ENCODE peak calls at places on chromosome 4, in nine cellular contexts. W is esophagus muscularis mucosa, O is stomach, R is spleen, T is breast epithelium, P is HCT116, F is K562, K is H1, M is endothelial cell of umbilical vein. J is an unnamed sample. For H3K4me1, the result is how much of the 10 kb centered on the place peaks cover.

GRCh38 chr4:33184684-33185083 is 2464.5 kb downstream of the PCDH7 start:
- DNase-seq in P (no peak), O (no peak), F (no peak), K (no peak), R (no peak), W (no peak), T (no peak), M (no peak), J (no peak)

GRCh38 chr4:107349266-107349665 is 313.2 kb upstream of the DKK2 start:
- DNase-seq in R (no peak), O (no peak), K (no peak), M (no peak), P (no peak), T (no peak), W (no peak), F (no peak), J (no peak)

GRCh38 chr4:82744284-82744963 is 54.2 kb downstream of the SCD5 start:
- DNase-seq in R (no peak), W (no peak), M (no peak), T (no peak), O (peak), F (no peak), P (no peak), K (no peak), J (no peak)

GRCh38 chr4:156931267-156931666 is 40.3 kb downstream of the PDGFC start:
- DNase-seq in F (no peak), T (no peak), O (no peak), W (no peak), M (peak), P (peak), K (no peak), R (no peak), J (no peak)

GRCh38 chr4:37976991-37977470 is 16.8 kb downstream of the PTTG2 start:
- DNase-seq in T (peak), P (peak), M (peak), W (peak), F (peak), K (peak), R (peak), O (peak), J (peak)

GRCh38 chr4:111748157-111748556 is 397.1 kb upstream of the FAM241A start:
- DNase-seq in F (no peak), M (no peak), O (no peak), W (no peak), T (no peak), K (peak), P (no peak), R (no peak), J (no peak)

GRCh38 chr4:36823199-36823967 is 421.2 kb upstream of the NWD2 start:
- DNase-seq in P (no peak), O (no peak), K (no peak), R (peak), M (no peak), T (no peak), F (no peak), W (no peak), J (no peak)

GRCh38 chr4:186015212-186015817 is 53.6 kb upstream of the TLR3 start:
- DNase-seq in K (no peak), T (no peak), O (no peak), W (peak), M (no peak), F (no peak), R (no peak), P (no peak), J (no peak)

GRCh38 chr4:3302164-3302785 is 9.5 kb downstream of the RGS12 start:
- DNase-seq in K (no peak), P (no peak), O (peak), W (no peak), F (no peak), R (peak), T (peak), M (peak), J (peak)

GRCh38 chr4:121096174-121096573 is 23.8 kb upstream of the NDNF start:
- DNase-seq in O (no peak), K (no peak), T (no peak), W (no peak), M (no peak), R (no peak), P (no peak), F (no peak), J (no peak)

GRCh38 chr4:189022441-189023035 is 883.3 kb downstream of the TRIML1 start:
- DNase-seq in W (no peak), F (no peak), T (no peak), K (no peak), M (no peak), P (no peak), O (no peak), R (no peak), J (no peak)

GRCh38 chr4:17578482-17578891 is 1.5 kb downstream of the LAP3 start:
- DNase-seq in W (no peak), R (no peak), P (no peak), F (no peak), K (no peak), T (no peak), O (no peak), M (peak), J (no peak)

GRCh38 chr4:38381788-38382187 is 282.2 kb upstream of the KLF3 start:
- DNase-seq in T (no peak), R (no peak), W (peak), K (no peak), P (no peak), M (no peak), O (no peak), F (no peak), J (peak)

GRCh38 chr4:6372649-6373525 is 99.5 kb downstream of the PPP2R2C start:
- DNase-seq in R (no peak), O (no peak), W (no peak), T (no peak), K (no peak), F (peak), P (peak), M (peak), J (no peak)

GRCh38 chr4:185874516-185875230 is 62.7 kb upstream of the SORBS2 start:
- DNase-seq in K (no peak), O (no peak), P (no peak), M (peak), F (no peak), R (no peak), W (no peak), T (no peak), J (no peak)

GRCh38 chr4:163484906-163485305 is 9.6 kb upstream of the TMA16 start:
- DNase-seq in F (peak), O (peak), M (peak), R (no peak), W (no peak), P (peak), T (no peak), K (peak), J (no peak)

GRCh38 chr4:186400676-186401075 is 134.7 kb downstream of the F11 start:
- DNase-seq in O (no peak), M (no peak), P (no peak), T (no peak), R (no peak), K (no peak), W (no peak), F (no peak), J (no peak)

GRCh38 chr4:94623507-94623906 is 134.2 kb upstream of the BMPR1B start:
- DNase-seq in T (no peak), W (no peak), M (no peak), R (no peak), P (no peak), F (no peak), K (no peak), O (no peak), J (no peak)

GRCh38 chr4:169404959-169405358 is 134.2 kb upstream of the SH3RF1 start:
- DNase-seq in F (no peak), O (no peak), W (no peak), R (no peak), M (peak), P (no peak), T (no peak), K (no peak), J (no peak)

GRCh38 chr4:81490761-81491160 is 19.1 kb upstream of the RASGEF1B start:
- DNase-seq in M (no peak), T (no peak), F (no peak), W (no peak), R (no peak), K (no peak), P (no peak), O (no peak), J (no peak)

GRCh38 chr4:126807132-126807531 is 825.6 kb upstream of the INTU start:
- DNase-seq in R (no peak), M (no peak), T (no peak), K (no peak), F (no peak), P (no peak), W (no peak), O (no peak), J (no peak)

GRCh38 chr4:85500110-85500867 is 25.3 kb downstream of the ARHGAP24 start:
- DNase-seq in M (no peak), W (no peak), R (no peak), T (no peak), F (no peak), O (no peak), K (no peak), P (no peak), J (no peak)

GRCh38 chr4:140255467-140255866 is 101.5 kb upstream of the MAML3 start:
- DNase-seq in R (no peak), M (peak), F (no peak), O (no peak), W (no peak), K (no peak), T (no peak), P (no peak), J (no peak)

GRCh38 chr4:114286275-114286674 is 306.8 kb upstream of the ARSJ start:
- DNase-seq in R (no peak), M (no peak), F (no peak), K (no peak), T (no peak), P (no peak), O (no peak), W (no peak), J (no peak)

GRCh38 chr4:40192286-40193017 is 4.4 kb upstream of the RHOH start:
- DNase-seq in K (peak), O (no peak), T (no peak), R (no peak), W (no peak), P (no peak), F (no peak), M (no peak), J (no peak)

GRCh38 chr4:40190465-40190864 is 6.4 kb upstream of the RHOH start:
- DNase-seq in W (no peak), P (no peak), M (no peak), R (no peak), K (no peak), T (no peak), O (no peak), F (no peak), J (no peak)

GRCh38 chr4:40190880-40191815 is 5.7 kb upstream of the RHOH start:
- DNase-seq in W (no peak), M (no peak), P (no peak), K (peak), T (no peak), O (no peak), F (no peak), R (no peak), J (no peak)

GRCh38 chr4:40187386-40187913 is 9.4 kb upstream of the RHOH start:
- DNase-seq in W (no peak), M (no peak), O (no peak), P (no peak), R (no peak), T (no peak), K (no peak), F (no peak), J (no peak)

GRCh38 chr4:40189997-40190396 is 6.8 kb upstream of the RHOH start:
- DNase-seq in M (no peak), F (no peak), W (no peak), T (no peak), K (no peak), P (no peak), O (peak), R (no peak), J (no peak)
- TF ChIP-seq POLR2AphosphoS5 in M (no peak), F (no peak), W (no peak), T (no peak), K (no peak), P (no peak), O (no peak), R (no peak), J (no peak)

DNA sequence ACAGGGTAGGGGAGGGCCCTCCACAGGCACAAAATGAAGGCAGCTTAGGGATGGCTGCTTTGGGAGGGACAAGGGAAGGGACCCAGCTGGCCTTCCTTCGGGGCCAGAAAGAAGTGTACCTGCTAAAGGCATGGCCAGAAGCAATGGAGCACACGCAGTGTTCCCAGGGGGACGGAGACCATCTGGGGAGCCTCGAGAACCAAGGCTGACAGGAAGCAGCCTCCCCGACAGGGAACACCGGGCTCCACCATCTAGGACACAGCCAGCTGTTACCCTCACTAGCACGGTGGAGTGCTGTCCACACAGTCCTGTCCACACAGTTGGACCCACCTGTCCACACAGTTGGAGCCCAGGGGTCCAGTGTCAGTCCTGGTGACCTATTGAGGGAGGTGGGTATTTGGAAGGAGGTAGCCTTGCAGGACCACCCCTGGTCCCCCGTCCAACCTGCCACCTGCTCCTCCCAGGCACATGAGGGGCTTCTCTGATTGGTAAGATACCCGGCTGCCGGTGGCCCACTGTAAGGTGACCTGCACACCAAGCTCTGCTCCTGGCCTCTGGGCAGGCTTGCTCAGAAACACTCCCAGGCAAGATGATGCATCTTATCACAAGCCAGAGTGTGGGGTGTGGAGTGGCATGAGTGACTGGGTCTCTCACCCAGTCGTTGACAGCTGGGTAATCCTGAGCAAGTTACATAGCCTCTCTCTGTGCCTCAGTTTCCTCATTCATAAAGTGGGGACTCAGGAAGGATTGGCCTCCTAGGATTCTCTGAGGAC is 20.5 kb upstream of the AFAP1 start:
- DNase-seq in W (no peak), M (no peak), P (no peak), K (no peak), F (no peak), O (no peak), R (no peak), T (no peak), J (peak)
- H3K4me1 ChIP-seq in W (half or more), M (under half), P (under half), K (under half), F (under half), O (under half), R (under half), T (under half), J (under half)

GRCh38 chr4:56907009-56907408 is 691 bp upstream of the REST start:
- DNase-seq in O (no peak), R (peak), P (no peak), W (no peak), M (no peak), F (no peak), K (peak), T (no peak), J (no peak)

GRCh38 chr4:56910172-56910967 is 2.7 kb downstream of the REST start:
- DNase-seq in P (no peak), K (no peak), O (no peak), W (no peak), F (no peak), R (peak), M (no peak), T (no peak), J (no peak)

GRCh38 chr4:56908206-56909082 is 744 bp downstream of the REST start:
- DNase-seq in W (no peak), R (peak), O (peak), P (no peak), T (no peak), M (peak), K (peak), F (peak), J (peak)

GRCh38 chr4:56907489-56908205 is at the start of gene REST:
- DNase-seq in O (peak), P (no peak), R (peak), K (peak), W (peak), F (peak), M (peak), T (peak), J (peak)

DNA sequence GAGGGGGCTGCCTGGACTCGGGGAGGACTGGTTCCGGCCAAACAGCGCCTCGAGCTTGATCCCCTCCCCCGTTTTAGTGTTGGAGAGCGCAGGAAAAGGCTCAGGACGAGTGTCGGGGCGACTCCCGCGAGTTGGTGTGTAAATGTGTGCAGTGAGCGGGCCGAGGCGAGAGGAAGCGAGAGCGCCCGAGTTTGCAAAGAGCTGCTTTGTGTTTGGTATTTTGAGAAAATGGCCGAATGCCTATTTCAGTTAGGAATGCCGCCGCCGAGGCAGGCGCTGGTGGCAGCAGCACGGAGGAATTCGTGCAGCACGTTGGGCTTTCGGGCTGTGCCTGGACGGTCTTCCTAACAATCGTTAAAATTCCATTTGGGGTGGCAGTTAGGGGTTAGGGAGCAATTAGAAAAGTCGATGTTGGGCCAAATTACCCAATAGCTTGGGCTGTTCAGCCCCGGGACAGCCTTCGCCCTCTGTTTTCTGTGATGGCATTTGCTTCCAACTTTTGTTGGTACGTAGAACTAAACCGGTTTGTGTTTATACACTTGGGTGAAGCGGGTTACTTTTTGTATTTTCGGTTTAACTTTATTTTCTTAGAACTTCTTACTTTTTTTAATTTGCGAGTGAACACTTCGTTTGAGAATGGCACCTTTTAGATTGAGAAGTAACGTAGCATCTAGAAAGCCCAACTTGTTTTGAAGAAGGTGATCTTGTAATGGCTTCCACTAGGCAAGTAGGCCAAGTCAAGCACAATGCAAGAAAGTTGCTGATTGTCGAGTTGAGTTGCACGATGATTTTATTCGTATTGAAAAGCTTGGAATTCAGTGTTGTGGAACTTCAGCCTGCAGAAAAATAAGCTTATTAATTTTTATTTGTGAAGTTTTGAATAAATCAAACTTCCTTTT is 1.6 kb downstream of the REST start:
- DNase-seq in O (peak), R (no peak), W (no peak), P (no peak), F (no peak), T (no peak), M (peak), K (peak), J (peak)
- TF ChIP-seq POLR2A in O (no peak), R (no peak), W (no peak), P (no peak), F (no peak), T (no peak), M (no peak), K (no peak), J (no peak)

GRCh38 chr4:153224474-153224873 is 20.2 kb downstream of the TRIM2 start:
- DNase-seq in M (no peak), R (no peak), T (no peak), W (no peak), O (no peak), P (no peak), K (no peak), F (no peak), J (no peak)
- TF ChIP-seq POLR2AphosphoS5 in M (no peak), R (no peak), T (no peak), W (no peak), O (no peak), P (no peak), K (no peak), F (no peak), J (no peak)

GRCh38 chr4:89300490-89300889 is 7.1 kb downstream of the GPRIN3 start:
- DNase-seq in M (no peak), R (no peak), W (no peak), P (no peak), O (no peak), F (no peak), T (no peak), K (no peak), J (no peak)
- H3K4me1 ChIP-seq in M (under half), R (half or more), W (under half), P (under half), O (under half), F (under half), T (under half), K (under half), J (under half)

GRCh38 chr4:145618912-145619638 is at the start of gene MMAA:
- DNase-seq in M (peak), W (peak), F (peak), R (peak), K (peak), O (peak), P (peak), T (peak), J (peak)
- TF ChIP-seq POLR2A in M (peak), W (peak), F (peak), R (peak), K (no peak), O (no peak), P (peak), T (peak), J (peak)

GRCh38 chr4:97016186-97016945 is 1126.9 kb downstream of the STPG2 start:
- DNase-seq in O (no peak), M (no peak), K (no peak), F (no peak), W (no peak), R (no peak), T (no peak), P (no peak), J (no peak)
- TF ChIP-seq POLR2AphosphoS5 in O (no peak), M (no peak), K (no peak), F (no peak), W (no peak), R (no peak), T (no peak), P (no peak), J (no peak)

GRCh38 chr4:92359481-92359880 is 55.7 kb downstream of the GRID2 start:
- DNase-seq in R (no peak), M (peak), T (no peak), P (no peak), K (no peak), O (peak), F (no peak), W (no peak), J (no peak)

GRCh38 chr4:92362002-92362401 is 58.2 kb downstream of the GRID2 start:
- DNase-seq in F (no peak), R (no peak), M (no peak), O (no peak), K (no peak), P (no peak), T (no peak), W (no peak), J (no peak)
- H3K4me1 ChIP-seq in F (under half), R (under half), M (under half), O (under half), K (under half), P (under half), T (under half), W (under half), J (under half)

J was measured in sigmoid colon.